ENCODE peak calls at places on chromosomes 6 and 20, in four cellular contexts. One of them, this sample, is unnamed.

GRCh38 chr20:18537651-18538050 is 29.6 kb upstream of the SMIM26 start:
- DNase-seq in ovary: no peak
- DNase-seq in psoas muscle: no peak
- DNase-seq in CD8-positive, alpha-beta memory T cell: no peak
- DNase-seq in this sample: no peak

GRCh38 chr6:42598300-42598699 is 34.5 kb downstream of the UBR2 start:
- DNase-seq in ovary: no peak
- DNase-seq in psoas muscle: no peak
- DNase-seq in CD8-positive, alpha-beta memory T cell: no peak
- DNase-seq in this sample: no peak

GRCh38 chr6:139479433-139480222 is 105.2 kb upstream of the CITED2 start:
- DNase-seq in ovary: no peak
- DNase-seq in psoas muscle: no peak
- DNase-seq in CD8-positive, alpha-beta memory T cell: no peak
- DNase-seq in this sample: no peak

GRCh38 chr6:14584450-14584849 is 466.9 kb downstream of the CD83 start:
- DNase-seq in ovary: no peak
- DNase-seq in psoas muscle: no peak
- DNase-seq in CD8-positive, alpha-beta memory T cell: no peak
- DNase-seq in this sample: no peak

GRCh38 chr6:108653864-108654402 is 93.2 kb downstream of the FOXO3 start:
- DNase-seq in ovary: peak; percentile 70
- DNase-seq in psoas muscle: peak; percentile 71
- DNase-seq in CD8-positive, alpha-beta memory T cell: no peak
- DNase-seq in this sample: no peak

GRCh38 chr20:37095108-37095608 is 639 bp downstream of the RBL1 start:
- DNase-seq in ovary: no peak
- DNase-seq in psoas muscle: no peak
- DNase-seq in CD8-positive, alpha-beta memory T cell: peak; percentile 53
- DNase-seq in this sample: peak; percentile 34

GRCh38 chr20:59813948-59814834 is 119.2 kb downstream of the SYCP2 start:
- DNase-seq in ovary: no peak
- DNase-seq in psoas muscle: no peak
- DNase-seq in CD8-positive, alpha-beta memory T cell: no peak
- DNase-seq in this sample: no peak

GRCh38 chr20:46458891-46459750 is 52.7 kb upstream of the ELMO2 start:
- DNase-seq in ovary: no peak
- DNase-seq in psoas muscle: peak; percentile 25
- DNase-seq in CD8-positive, alpha-beta memory T cell: no peak
- DNase-seq in this sample: no peak

GRCh38 chr20:29419378-29419777 is 1838.1 kb upstream of the DEFB115 start:
- DNase-seq in ovary: no peak
- DNase-seq in psoas muscle: no peak
- DNase-seq in CD8-positive, alpha-beta memory T cell: no peak
- DNase-seq in this sample: no peak

GRCh38 chr20:2026514-2026913 is 32.7 kb upstream of the PDYN start:
- DNase-seq in ovary: no peak
- DNase-seq in psoas muscle: no peak
- DNase-seq in CD8-positive, alpha-beta memory T cell: no peak
- DNase-seq in this sample: no peak

GRCh38 chr6:167233490-167233889 is 57.6 kb upstream of the UNC93A start:
- DNase-seq in ovary: no peak
- DNase-seq in psoas muscle: no peak
- DNase-seq in CD8-positive, alpha-beta memory T cell: no peak
- DNase-seq in this sample: no peak

GRCh38 chr20:3603108-3603507 is 60.1 kb downstream of the GFRA4 start:
- DNase-seq in ovary: peak; percentile 19
- DNase-seq in psoas muscle: no peak
- DNase-seq in CD8-positive, alpha-beta memory T cell: no peak
- DNase-seq in this sample: no peak

GRCh38 chr6:109454483-109455160 is 950 bp downstream of the MICAL1 start:
- DNase-seq in ovary: peak; percentile 39
- DNase-seq in psoas muscle: no peak
- DNase-seq in CD8-positive, alpha-beta memory T cell: peak; percentile 87
- DNase-seq in this sample: peak; percentile 60

GRCh38 chr6:131643855-131644460 is 6.9 kb downstream of the ENPP3 start:
- DNase-seq in ovary: no peak
- DNase-seq in psoas muscle: no peak
- DNase-seq in CD8-positive, alpha-beta memory T cell: no peak
- DNase-seq in this sample: no peak

GRCh38 chr6:142210606-142211005 is 63.5 kb downstream of the VTA1 start:
- DNase-seq in ovary: no peak
- DNase-seq in psoas muscle: no peak
- DNase-seq in CD8-positive, alpha-beta memory T cell: no peak
- DNase-seq in this sample: no peak

GRCh38 chr20:21047981-21048380 is 58.2 kb downstream of the LINC00237 start:
- DNase-seq in ovary: no peak
- DNase-seq in psoas muscle: no peak
- DNase-seq in CD8-positive, alpha-beta memory T cell: no peak
- DNase-seq in this sample: no peak

GRCh38 chr6:152404936-152405595 is 232.1 kb downstream of the SYNE1 start:
- DNase-seq in ovary: no peak
- DNase-seq in psoas muscle: no peak
- DNase-seq in CD8-positive, alpha-beta memory T cell: no peak
- DNase-seq in this sample: no peak

GRCh38 chr20:9071976-9072726 is 3.3 kb downstream of the PLCB4 start:
- DNase-seq in ovary: no peak
- DNase-seq in psoas muscle: no peak
- DNase-seq in CD8-positive, alpha-beta memory T cell: no peak
- DNase-seq in this sample: no peak

GRCh38 chr20:35207950-35208611 is 18.4 kb upstream of the MMP24 start:
- DNase-seq in ovary: peak; percentile 88
- DNase-seq in psoas muscle: peak; percentile 78
- DNase-seq in CD8-positive, alpha-beta memory T cell: peak; percentile 62
- DNase-seq in this sample: peak; percentile 68

GRCh38 chr6:138450445-138450844 is 46.4 kb downstream of the HEBP2 start:
- DNase-seq in ovary: no peak
- DNase-seq in psoas muscle: no peak
- DNase-seq in CD8-positive, alpha-beta memory T cell: no peak
- DNase-seq in this sample: no peak

GRCh38 chr6:90350689-90351554 is 54.3 kb upstream of the BACH2 start:
- DNase-seq in ovary: no peak
- DNase-seq in psoas muscle: no peak
- DNase-seq in CD8-positive, alpha-beta memory T cell: peak; percentile 66
- DNase-seq in this sample: peak; percentile 9

GRCh38 chr6:667253-667927 is 10.5 kb upstream of the HUS1B start:
- DNase-seq in ovary: no peak
- DNase-seq in psoas muscle: no peak
- DNase-seq in CD8-positive, alpha-beta memory T cell: no peak
- DNase-seq in this sample: no peak

GRCh38 chr20:45254867-45255266 is 503 bp upstream of the SLPI start:
- DNase-seq in ovary: no peak
- DNase-seq in psoas muscle: no peak
- DNase-seq in CD8-positive, alpha-beta memory T cell: no peak
- DNase-seq in this sample: no peak

GRCh38 chr20:40945754-40946451 is 82.7 kb upstream of the TOP1 start:
- DNase-seq in ovary: peak; percentile 35
- DNase-seq in psoas muscle: peak; percentile 35
- DNase-seq in CD8-positive, alpha-beta memory T cell: no peak
- DNase-seq in this sample: no peak

GRCh38 chr6:111329882-111330633 is 153.0 kb downstream of the REV3L start:
- DNase-seq in ovary: no peak
- DNase-seq in psoas muscle: no peak
- DNase-seq in CD8-positive, alpha-beta memory T cell: no peak
- DNase-seq in this sample: no peak

GRCh38 chr6:14635933-14636599 is 518.5 kb downstream of the CD83 start:
- DNase-seq in ovary: no peak
- DNase-seq in psoas muscle: no peak
- DNase-seq in CD8-positive, alpha-beta memory T cell: peak; percentile 29
- DNase-seq in this sample: no peak

GRCh38 chr6:161407581-161407980 is 133.7 kb upstream of the AGPAT4 start:
- DNase-seq in ovary: no peak
- DNase-seq in psoas muscle: no peak
- DNase-seq in CD8-positive, alpha-beta memory T cell: no peak
- DNase-seq in this sample: no peak

GRCh38 chr6:166940643-166941068 is 15.7 kb downstream of the RNASET2 start:
- DNase-seq in ovary: no peak
- DNase-seq in psoas muscle: no peak
- DNase-seq in CD8-positive, alpha-beta memory T cell: no peak
- DNase-seq in this sample: no peak

GRCh38 chr20:59809630-59810375 is 123.6 kb downstream of the SYCP2 start:
- DNase-seq in ovary: no peak
- DNase-seq in psoas muscle: no peak
- DNase-seq in CD8-positive, alpha-beta memory T cell: no peak
- DNase-seq in this sample: no peak

GRCh38 chr20:54368578-54368977 is 106.8 kb upstream of the DOK5 start:
- DNase-seq in ovary: no peak
- DNase-seq in psoas muscle: no peak
- DNase-seq in CD8-positive, alpha-beta memory T cell: no peak
- DNase-seq in this sample: no peak

GRCh38 chr20:63819224-63819917 is 11.7 kb downstream of the ZBTB46 start:
- DNase-seq in ovary: peak; percentile 73
- DNase-seq in psoas muscle: no peak
- DNase-seq in CD8-positive, alpha-beta memory T cell: no peak
- DNase-seq in this sample: no peak

GRCh38 chr20:50292324-50293243 is 102.0 kb downstream of the CEBPB start:
- DNase-seq in ovary: peak; percentile 99
- DNase-seq in psoas muscle: peak; percentile 97
- DNase-seq in CD8-positive, alpha-beta memory T cell: no peak
- DNase-seq in this sample: no peak

GRCh38 chr6:33445020-33445676 is 9.2 kb upstream of the ZBTB9 start:
- DNase-seq in ovary: no peak
- DNase-seq in psoas muscle: no peak
- DNase-seq in CD8-positive, alpha-beta memory T cell: no peak
- DNase-seq in this sample: no peak

GRCh38 chr6:52221302-52221701 is 23.0 kb downstream of the IL17F start:
- DNase-seq in ovary: no peak
- DNase-seq in psoas muscle: no peak
- DNase-seq in CD8-positive, alpha-beta memory T cell: no peak
- DNase-seq in this sample: no peak

GRCh38 chr6:53611342-53611741 is 54.2 kb downstream of the KLHL31 start:
- DNase-seq in ovary: no peak
- DNase-seq in psoas muscle: no peak
- DNase-seq in CD8-positive, alpha-beta memory T cell: no peak
- DNase-seq in this sample: no peak

GRCh38 chr6:116447052-116447451 is 14.1 kb upstream of the CALHM6 start:
- DNase-seq in ovary: no peak
- DNase-seq in psoas muscle: no peak
- DNase-seq in CD8-positive, alpha-beta memory T cell: no peak
- DNase-seq in this sample: no peak

GRCh38 chr20:43774754-43775153 is 48.0 kb upstream of the GTSF1L start:
- DNase-seq in ovary: no peak
- DNase-seq in psoas muscle: no peak
- DNase-seq in CD8-positive, alpha-beta memory T cell: no peak
- DNase-seq in this sample: no peak

GRCh38 chr6:88059221-88059620 is 11.6 kb downstream of the SPACA1 start:
- DNase-seq in ovary: no peak
- DNase-seq in psoas muscle: no peak
- DNase-seq in CD8-positive, alpha-beta memory T cell: no peak
- DNase-seq in this sample: no peak

DNA sequence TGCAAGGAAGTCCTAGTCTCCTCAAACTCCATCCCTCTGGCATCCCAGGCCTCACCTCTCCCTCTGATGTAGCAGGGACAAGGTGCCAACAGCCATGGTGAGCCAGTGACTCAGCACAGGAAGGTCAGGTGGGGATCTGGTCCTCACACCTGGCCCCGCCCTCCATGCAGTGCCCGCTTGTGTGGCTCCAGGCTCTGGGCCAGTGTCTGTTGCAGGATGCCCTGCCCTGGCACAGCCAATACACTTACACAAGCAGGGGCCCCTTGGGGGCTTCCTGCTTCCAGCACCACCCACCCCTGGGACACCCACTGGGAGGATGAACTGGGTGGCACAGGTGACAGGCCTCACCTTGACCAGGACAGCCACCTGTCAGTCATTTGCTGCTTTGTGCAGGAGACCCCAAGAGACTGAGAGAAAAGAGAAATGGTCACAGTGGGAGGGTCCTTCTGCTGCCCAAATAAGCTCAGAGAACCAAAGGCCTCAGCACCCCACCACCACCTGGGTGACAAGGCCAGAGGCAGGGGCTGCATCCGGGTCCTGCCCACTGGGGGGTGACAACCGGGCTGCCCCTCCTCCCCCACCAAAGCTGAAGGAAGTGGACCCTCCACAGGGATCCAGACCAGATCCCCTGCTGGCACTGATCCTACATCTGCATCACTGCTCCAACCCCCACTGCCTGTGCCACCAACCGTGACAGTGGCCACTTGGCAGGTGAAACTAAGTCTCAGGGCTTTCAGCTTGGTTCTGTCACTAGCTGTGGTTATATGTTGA is 658.8 kb upstream of the DEFB115 start:
- DNase-seq in ovary: no peak
- DNase-seq in psoas muscle: no peak
- DNase-seq in CD8-positive, alpha-beta memory T cell: no peak
- DNase-seq in this sample: no peak
- H3K9me3 ChIP-seq in ovary: no peaks in the 10 kb centered on the region
- H3K9me3 ChIP-seq in psoas muscle: no peaks in the 10 kb centered on the region
- H3K9me3 ChIP-seq in CD8-positive, alpha-beta memory T cell: no peaks in the 10 kb centered on the region
- H3K9me3 ChIP-seq in this sample: no peaks in the 10 kb centered on the region

GRCh38 chr20:31868853-31869672 is 1.3 kb downstream of the DUSP15 start:
- DNase-seq in ovary: no peak
- DNase-seq in psoas muscle: no peak
- DNase-seq in CD8-positive, alpha-beta memory T cell: no peak
- DNase-seq in this sample: no peak
- H3K27me3 ChIP-seq in ovary: no peaks in the 10 kb centered on the region
- H3K27me3 ChIP-seq in psoas muscle: peaks cover 34% of the 10 kb centered on the region
- H3K27me3 ChIP-seq in CD8-positive, alpha-beta memory T cell: peaks cover 24% of the 10 kb centered on the region
- H3K27me3 ChIP-seq in this sample: peaks cover 24% of the 10 kb centered on the region

DNA sequence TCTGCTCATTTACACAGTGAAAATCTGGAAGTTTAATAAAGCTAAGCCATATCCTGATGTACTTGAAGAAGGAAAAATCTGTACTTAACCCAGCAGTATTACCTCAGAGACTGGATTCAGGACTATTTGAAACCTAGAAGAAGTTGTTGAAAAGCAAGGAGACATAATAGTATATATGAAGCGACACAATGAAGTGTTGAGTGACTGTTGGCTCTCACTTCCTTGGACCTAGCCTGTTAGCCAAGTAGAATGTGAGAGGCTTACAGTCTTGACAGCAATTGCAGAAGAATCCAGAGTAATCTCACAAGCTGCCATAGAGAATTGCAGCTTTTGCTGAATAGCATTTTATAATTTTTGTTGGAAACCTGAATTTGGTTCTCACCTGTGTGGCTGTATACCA is 26.7 kb downstream of the SMAP1 start:
- DNase-seq in ovary: no peak
- DNase-seq in psoas muscle: no peak
- DNase-seq in CD8-positive, alpha-beta memory T cell: no peak
- DNase-seq in this sample: no peak
- H3K9me3 ChIP-seq in ovary: no peaks in the 10 kb centered on the region
- H3K9me3 ChIP-seq in psoas muscle: no peaks in the 10 kb centered on the region
- H3K9me3 ChIP-seq in CD8-positive, alpha-beta memory T cell: no peaks in the 10 kb centered on the region
- H3K9me3 ChIP-seq in this sample: no peaks in the 10 kb centered on the region

GRCh38 chr6:158586652-158587051 is 26.8 kb downstream of the TMEM181 start:
- DNase-seq in ovary: no peak
- DNase-seq in psoas muscle: no peak
- DNase-seq in CD8-positive, alpha-beta memory T cell: no peak
- DNase-seq in this sample: no peak

GRCh38 chr6:158593670-158594069 is 33.8 kb downstream of the TMEM181 start:
- DNase-seq in ovary: no peak
- DNase-seq in psoas muscle: no peak
- DNase-seq in CD8-positive, alpha-beta memory T cell: no peak
- DNase-seq in this sample: no peak

GRCh38 chr6:158584236-158584651 is 24.4 kb downstream of the TMEM181 start:
- DNase-seq in ovary: no peak
- DNase-seq in psoas muscle: no peak
- DNase-seq in CD8-positive, alpha-beta memory T cell: no peak
- DNase-seq in this sample: no peak

GRCh38 chr6:158591134-158591809 is 31.4 kb downstream of the TMEM181 start:
- DNase-seq in ovary: no peak
- DNase-seq in psoas muscle: no peak
- DNase-seq in CD8-positive, alpha-beta memory T cell: no peak
- DNase-seq in this sample: no peak

GRCh38 chr6:158589371-158589770 is 29.5 kb downstream of the TMEM181 start:
- DNase-seq in ovary: no peak
- DNase-seq in psoas muscle: no peak
- DNase-seq in CD8-positive, alpha-beta memory T cell: no peak
- DNase-seq in this sample: no peak
- H3K27me3 ChIP-seq in ovary: no peaks in the 10 kb centered on the region
- H3K27me3 ChIP-seq in psoas muscle: no peaks in the 10 kb centered on the region
- H3K27me3 ChIP-seq in CD8-positive, alpha-beta memory T cell: no peaks in the 10 kb centered on the region
- H3K27me3 ChIP-seq in this sample: no peaks in the 10 kb centered on the region